ENCODE peak calls at places on chromosomes 12 and 14, in four cellular contexts. One of them, this sample, is unnamed.

GRCh38 chr14:65414961-65415589 is 2.5 kb downstream of the FUT8 start:
- DNase-seq in ovary: no peak
- DNase-seq in AG04450: peak
- DNase-seq in naive B cell: peak
- DNase-seq in this sample: peak

GRCh38 chr14:61498303-61498702 is 176.9 kb downstream of the PRKCH start:
- DNase-seq in ovary: no peak
- DNase-seq in AG04450: no peak
- DNase-seq in naive B cell: no peak
- DNase-seq in this sample: no peak

GRCh38 chr12:810635-811415 is 58.4 kb downstream of the WNK1 start:
- DNase-seq in ovary: no peak
- DNase-seq in AG04450: no peak
- DNase-seq in naive B cell: no peak
- DNase-seq in this sample: no peak

GRCh38 chr14:73720636-73721035 is 6.5 kb upstream of the PNMA1 start:
- DNase-seq in ovary: no peak
- DNase-seq in AG04450: no peak
- DNase-seq in naive B cell: no peak
- DNase-seq in this sample: no peak

GRCh38 chr12:7411343-7411742 is 32.6 kb downstream of the CD163L1 start:
- DNase-seq in ovary: no peak
- DNase-seq in AG04450: no peak
- DNase-seq in naive B cell: no peak
- DNase-seq in this sample: peak

GRCh38 chr12:56694161-56694560 is 6.1 kb upstream of the PTGES3 start:
- DNase-seq in ovary: no peak
- DNase-seq in AG04450: no peak
- DNase-seq in naive B cell: no peak
- DNase-seq in this sample: no peak

GRCh38 chr14:68589447-68590232 is 203.2 kb downstream of the ZFP36L1 start:
- DNase-seq in ovary: peak
- DNase-seq in AG04450: no peak
- DNase-seq in naive B cell: no peak
- DNase-seq in this sample: no peak

GRCh38 chr14:93759781-93760307 is 28.4 kb downstream of the PRIMA1 start:
- DNase-seq in ovary: peak
- DNase-seq in AG04450: no peak
- DNase-seq in naive B cell: no peak
- DNase-seq in this sample: no peak

GRCh38 chr12:77232045-77232444 is 166.7 kb upstream of the E2F7 start:
- DNase-seq in ovary: peak
- DNase-seq in AG04450: peak
- DNase-seq in naive B cell: no peak
- DNase-seq in this sample: no peak

GRCh38 chr12:124847113-124847512 is 16.6 kb downstream of the SCARB1 start:
- DNase-seq in ovary: no peak
- DNase-seq in AG04450: no peak
- DNase-seq in naive B cell: no peak
- DNase-seq in this sample: no peak